ENCODE peak calls at places on chromosomes 4 and X, in five cellular contexts. U, L, R, K and T are unnamed samples.
A peak's percentile ranks its signal among the peaks of the same experiment; 100 is the strongest.

GRCh38 chr4:183816882-183817509 is 88.1 kb upstream of the STOX2 start:
- DNase-seq in U (no peak), L (no peak), R (no peak), K (no peak), T (no peak)

GRCh38 chrX:130170752-130171445 is 863 bp upstream of the RAB33A start:
- DNase-seq in U (peak; percentile 88), L (peak; percentile 73), R (no peak), K (peak; percentile 22), T (no peak)

GRCh38 chrX:98380106-98380505 is 1496.4 kb downstream of the RPA4 start:
- DNase-seq in U (no peak), L (no peak), R (no peak), K (no peak), T (no peak)

GRCh38 chr4:38949416-38950051 is 81.9 kb downstream of the FAM114A1 start:
- DNase-seq in U (no peak), L (no peak), R (no peak), K (no peak), T (no peak)

GRCh38 chrX:9231491-9231890 is 197.6 kb upstream of the FAM9B start:
- DNase-seq in U (no peak), L (no peak), R (no peak), K (no peak), T (peak; percentile 0)

GRCh38 chrX:130009658-130010223 is 27.3 kb downstream of the BCORL1 start:
- DNase-seq in U (no peak), L (no peak), R (no peak), K (no peak), T (no peak)

GRCh38 chr4:81740492-81740891 is 268.8 kb upstream of the RASGEF1B start:
- DNase-seq in U (no peak), L (no peak), R (no peak), K (no peak), T (no peak)

GRCh38 chr4:153170407-153170806 is 33.8 kb upstream of the TRIM2 start:
- DNase-seq in U (no peak), L (no peak), R (no peak), K (no peak), T (no peak)

GRCh38 chrX:13506574-13506973 is 62.8 kb upstream of the EGFL6 start:
- DNase-seq in U (peak; percentile 23), L (peak; percentile 55), R (peak; percentile 3), K (no peak), T (no peak)

GRCh38 chr4:142355417-142355930 is 490.6 kb downstream of the INPP4B start:
- DNase-seq in U (no peak), L (no peak), R (no peak), K (no peak), T (no peak)

GRCh38 chrX:15947648-15948317 is 93.2 kb upstream of the AP1S2 start:
- DNase-seq in U (no peak), L (no peak), R (peak; percentile 1), K (no peak), T (no peak)

GRCh38 chr4:121989715-121990114 is 37.9 kb upstream of the TRPC3 start:
- DNase-seq in U (no peak), L (no peak), R (peak; percentile 66), K (no peak), T (no peak)

GRCh38 chr4:76013540-76013939 is 6.2 kb upstream of the CXCL9 start:
- DNase-seq in U (no peak), L (no peak), R (no peak), K (no peak), T (no peak)

GRCh38 chr4:54897590-54897989 is 227.8 kb downstream of the KDR start:
- DNase-seq in U (no peak), L (no peak), R (no peak), K (no peak), T (no peak)

GRCh38 chr4:39446842-39447573 is 11.7 kb downstream of the RPL9 start:
- DNase-seq in U (no peak), L (no peak), R (no peak), K (peak; percentile 35), T (no peak)

GRCh38 chr4:53100801-53101581 is 238.9 kb downstream of the RASL11B start:
- DNase-seq in U (no peak), L (no peak), R (no peak), K (no peak), T (no peak)